ENCODE peak calls at places on chromosomes 13 and 19, in four cellular contexts. S is H9, R is fibroblast of the aortic adventitia, G is endothelial cell. Z is an unnamed sample.

GRCh38 chr13:31982124-31982523 is 49.5 kb upstream of the FRY start:
- DNase-seq in R (no peak), G (no peak), S (no peak), Z (no peak)

GRCh38 chr19:32364040-32364439 is 18.6 kb downstream of the ZNF507 start:
- DNase-seq in S (no peak), R (no peak), G (no peak), Z (no peak)

GRCh38 chr13:35457258-35457657 is 19.2 kb downstream of the MAB21L1 start:
- DNase-seq in R (no peak), S (no peak), G (no peak), Z (no peak)

GRCh38 chr19:13579388-13580060 is 73.2 kb upstream of the CACNA1A start:
- DNase-seq in S (no peak), G (no peak), R (peak), Z (no peak)

GRCh38 chr13:88246239-88246638 is 575.1 kb downstream of the SLITRK5 start:
- DNase-seq in R (no peak), G (no peak), S (no peak), Z (no peak)

GRCh38 chr19:29841209-29841558 is 29.4 kb downstream of the CCNE1 start:
- DNase-seq in S (no peak), R (no peak), G (no peak), Z (no peak)

GRCh38 chr13:66159526-66159925 is 1070.6 kb downstream of the PCDH9 start:
- DNase-seq in G (no peak), S (no peak), R (peak), Z (no peak)

GRCh38 chr13:113814435-113814821 is 49.4 kb downstream of the GAS6 start:
- DNase-seq in S (no peak), G (no peak), R (peak), Z (no peak)

GRCh38 chr13:40440990-40441820 is 225.2 kb downstream of the FOXO1 start:
- DNase-seq in R (peak), G (no peak), S (no peak), Z (no peak)

DNA sequence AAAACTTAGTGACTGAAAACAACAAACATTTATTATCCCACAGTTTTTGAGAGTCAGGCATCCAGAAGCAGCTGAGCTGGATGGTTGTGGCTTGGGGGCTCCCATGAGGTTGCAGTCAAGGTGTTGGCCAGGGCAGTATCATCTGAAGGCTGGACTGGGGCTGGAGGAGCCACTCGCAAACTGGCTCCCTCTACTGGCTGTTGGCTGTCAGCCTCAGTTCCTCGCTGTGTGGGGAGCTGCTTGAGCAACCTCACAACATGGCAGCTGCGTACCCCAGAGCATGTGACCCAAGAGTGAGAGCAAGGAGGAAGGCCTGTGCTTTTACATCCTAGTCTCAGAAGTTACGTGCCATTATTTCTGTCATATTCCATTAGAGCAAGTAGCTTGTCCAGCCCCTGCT is 9.7 kb downstream of the YJU2 start:
- DNase-seq in G (no peak), S (no peak), R (no peak), Z (peak)
- TF ChIP-seq CTCF in G (peak), S (peak), R (no peak), Z (no peak)

GRCh38 chr13:21229241-21230024 is 53.0 kb downstream of the MRPL57 start:
- DNase-seq in G (no peak), R (no peak), S (no peak), Z (no peak)

GRCh38 chr13:21230516-21230915 is 54.1 kb downstream of the MRPL57 start:
- DNase-seq in G (no peak), S (no peak), R (peak), Z (no peak)

GRCh38 chr13:21225841-21226581 is 49.6 kb downstream of the MRPL57 start:
- DNase-seq in S (no peak), R (no peak), G (no peak), Z (no peak)

GRCh38 chr13:21227917-21228316 is 51.5 kb downstream of the MRPL57 start:
- DNase-seq in R (no peak), G (no peak), S (no peak), Z (no peak)

GRCh38 chr13:21228738-21229137 is 52.3 kb downstream of the MRPL57 start:
- DNase-seq in S (no peak), G (no peak), R (no peak), Z (no peak)
- TF ChIP-seq CTCF in S (no peak), G (no peak), R (no peak), Z (no peak)

GRCh38 chr13:36526897-36527296 is 94.6 kb downstream of the CCNA1 start:
- DNase-seq in R (no peak), G (no peak), S (no peak), Z (no peak)
- TF ChIP-seq CTCF in R (no peak), G (no peak), S (no peak), Z (no peak)

GRCh38 chr13:98468352-98468751 is 108.6 kb downstream of the STK24 start:
- DNase-seq in S (no peak), G (no peak), R (no peak), Z (no peak)

GRCh38 chr13:98462946-98463345 is 114.0 kb downstream of the STK24 start:
- DNase-seq in G (no peak), S (no peak), R (no peak), Z (no peak)

GRCh38 chr13:98468929-98469328 is 108.0 kb downstream of the STK24 start:
- DNase-seq in R (no peak), G (no peak), S (no peak), Z (no peak)

GRCh38 chr13:98467263-98467985 is 109.5 kb downstream of the STK24 start:
- DNase-seq in S (no peak), R (no peak), G (no peak), Z (no peak)

DNA sequence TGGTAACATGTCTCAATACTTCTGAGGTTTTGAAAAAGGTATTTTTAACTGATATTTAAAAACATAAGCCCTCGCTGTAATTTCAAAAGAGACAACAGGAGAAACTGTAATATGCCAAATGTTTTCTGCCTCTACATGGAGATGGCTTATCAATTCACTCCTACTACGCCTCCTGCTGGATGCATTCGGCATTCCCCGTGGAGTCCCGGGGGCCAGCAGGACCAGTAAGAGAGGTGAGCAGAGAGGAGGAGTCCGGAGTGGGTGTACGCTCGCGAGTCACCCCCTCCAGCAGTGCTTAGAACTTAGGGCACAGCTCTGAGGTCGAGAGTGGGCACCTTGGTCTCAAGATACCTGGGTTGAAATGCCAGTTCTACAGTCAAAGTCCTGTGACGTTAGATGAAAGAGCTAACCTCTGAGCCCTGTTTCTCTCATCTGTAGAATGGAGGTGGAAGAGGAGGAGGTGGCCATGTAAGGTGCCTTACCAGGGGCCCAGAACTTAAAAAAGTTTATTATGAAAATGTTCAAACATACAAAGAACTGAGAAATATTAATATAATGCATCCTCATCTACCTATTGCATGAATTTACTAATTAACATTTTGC is 110.2 kb downstream of the STK24 start:
- DNase-seq in S (peak), G (peak), R (peak), Z (peak)
- TF ChIP-seq CTCF in S (peak), G (peak), R (peak), Z (peak)

GRCh38 chr19:18771328-18772242 is 19.5 kb downstream of the COMP start:
- DNase-seq in G (no peak), R (no peak), S (peak), Z (peak)
- TF ChIP-seq CTCF in G (no peak), R (no peak), S (peak), Z (no peak)

GRCh38 chr19:38793186-38793585 is 4.2 kb downstream of the LGALS7B start:
- DNase-seq in S (no peak), R (peak), G (no peak), Z (no peak)
- TF ChIP-seq CTCF in S (no peak), R (no peak), G (no peak), Z (no peak)

GRCh38 chr13:84983321-84983720 is 815.9 kb downstream of the SLITRK6 start:
- DNase-seq in G (no peak), R (no peak), S (no peak), Z (no peak)
- TF ChIP-seq CTCF in G (no peak), R (no peak), S (peak), Z (no peak)

GRCh38 chr13:100491164-100491847 is 97.3 kb downstream of the GGACT start:
- DNase-seq in G (no peak), R (peak), S (no peak), Z (no peak)
- TF ChIP-seq CTCF in G (no peak), R (peak), S (no peak), Z (no peak)

Z was measured in activated CD8-positive, alpha-beta T cell treated with anti-CD3 and anti-CD28 coated beads for 36 hours.